ENCODE peak calls at places on chromosomes 3 and 15, in ten cellular contexts. G is left lung, P is uterus, N is esophagus squamous epithelium, T is transverse colon, M is IMR-90, C is brain microvascular endothelial cell, V is tibial artery, R is heart left ventricle, Z is thyroid gland. W is an unnamed sample.

GRCh38 chr3:52487788-52488691 is 7.1 kb upstream of the STAB1 start:
- DNase-seq in V (no peak), T (no peak), C (no peak), G (no peak), M (no peak), N (no peak), Z (no peak), P (no peak), R (no peak), W (no peak)

GRCh38 chr3:8280161-8280560 is 221.5 kb upstream of the LMCD1 start:
- DNase-seq in R (no peak), M (no peak), G (no peak), T (no peak), C (no peak), Z (no peak), P (no peak), N (no peak), V (no peak), W (no peak)

GRCh38 chr15:79834496-79834895 is 62.3 kb downstream of the MTHFS start:
- DNase-seq in P (no peak), M (no peak), C (no peak), G (no peak), Z (peak; percentile 98), N (no peak), V (no peak), T (no peak), R (no peak), W (no peak)

GRCh38 chr3:46378426-46378942 is 7.7 kb downstream of the CCR5 start:
- DNase-seq in P (peak; percentile 31), G (peak; percentile 93), T (peak; percentile 76), M (peak; percentile 40), V (no peak), C (peak; percentile 58), N (no peak), Z (peak; percentile 61), R (peak; percentile 42), W (peak; percentile 20)

GRCh38 chr3:114179575-114179974 is 723 bp upstream of the DRD3 start:
- DNase-seq in C (peak; percentile 49), R (no peak), N (no peak), M (peak; percentile 32), P (no peak), G (no peak), T (no peak), V (no peak), Z (no peak), W (peak; percentile 5)

GRCh38 chr3:186915808-186916796 is 14.2 kb upstream of the ST6GAL1 start:
- DNase-seq in G (no peak), R (no peak), T (no peak), N (no peak), V (no peak), M (no peak), C (no peak), Z (no peak), P (no peak), W (no peak)

GRCh38 chr3:71543371-71544016 is 40.0 kb downstream of the FOXP1 start:
- DNase-seq in P (no peak), T (no peak), N (no peak), C (no peak), V (no peak), Z (no peak), G (no peak), R (no peak), M (no peak), W (peak; percentile 15)

GRCh38 chr15:71753346-71753745 is 57.0 kb upstream of the NR2E3 start:
- DNase-seq in P (no peak), V (no peak), M (peak; percentile 48), N (no peak), Z (no peak), R (no peak), G (no peak), T (no peak), C (peak; percentile 9), W (no peak)

GRCh38 chr3:174620855-174621457 is 238.2 kb upstream of the NAALADL2 start:
- DNase-seq in R (no peak), Z (no peak), M (no peak), C (no peak), P (no peak), T (no peak), N (no peak), V (no peak), G (no peak), W (no peak)

GRCh38 chr3:174618368-174618767 is 240.8 kb upstream of the NAALADL2 start:
- DNase-seq in Z (no peak), M (no peak), N (no peak), V (no peak), P (no peak), R (no peak), C (no peak), T (no peak), G (no peak), W (no peak)

GRCh38 chr3:174619244-174619643 is 239.9 kb upstream of the NAALADL2 start:
- DNase-seq in V (no peak), C (no peak), Z (no peak), R (no peak), P (no peak), T (no peak), N (no peak), M (no peak), G (no peak), W (no peak)

GRCh38 chr3:174620138-174620537 is 239.0 kb upstream of the NAALADL2 start:
- DNase-seq in V (no peak), M (no peak), C (no peak), G (no peak), P (no peak), N (no peak), Z (no peak), R (no peak), T (no peak), W (no peak)
- TF ChIP-seq CTCF in V (peak; percentile 28), M (peak; percentile 29), C (peak; percentile 37), G (no peak), P (no peak), N (no peak), Z (no peak), R (peak; percentile 24), T (no peak), W (no peak)

GRCh38 chr15:85097250-85097649 is 115.6 kb downstream of the PDE8A start:
- DNase-seq in P (no peak), M (no peak), G (no peak), N (no peak), V (no peak), R (no peak), T (no peak), C (no peak), Z (no peak), W (no peak)

GRCh38 chr15:85099195-85099803 is 117.6 kb downstream of the PDE8A start:
- DNase-seq in N (no peak), C (no peak), M (no peak), T (no peak), R (no peak), V (no peak), Z (no peak), G (no peak), P (no peak), W (no peak)

GRCh38 chr15:85104584-85104983 is 122.9 kb downstream of the PDE8A start:
- DNase-seq in T (no peak), G (no peak), P (no peak), Z (no peak), R (no peak), N (no peak), C (no peak), V (no peak), M (no peak), W (no peak)

GRCh38 chr15:85097706-85098105 is 116.0 kb downstream of the PDE8A start:
- DNase-seq in V (no peak), M (peak; percentile 30), R (no peak), N (no peak), T (no peak), Z (no peak), C (no peak), G (no peak), P (no peak), W (no peak)

DNA sequence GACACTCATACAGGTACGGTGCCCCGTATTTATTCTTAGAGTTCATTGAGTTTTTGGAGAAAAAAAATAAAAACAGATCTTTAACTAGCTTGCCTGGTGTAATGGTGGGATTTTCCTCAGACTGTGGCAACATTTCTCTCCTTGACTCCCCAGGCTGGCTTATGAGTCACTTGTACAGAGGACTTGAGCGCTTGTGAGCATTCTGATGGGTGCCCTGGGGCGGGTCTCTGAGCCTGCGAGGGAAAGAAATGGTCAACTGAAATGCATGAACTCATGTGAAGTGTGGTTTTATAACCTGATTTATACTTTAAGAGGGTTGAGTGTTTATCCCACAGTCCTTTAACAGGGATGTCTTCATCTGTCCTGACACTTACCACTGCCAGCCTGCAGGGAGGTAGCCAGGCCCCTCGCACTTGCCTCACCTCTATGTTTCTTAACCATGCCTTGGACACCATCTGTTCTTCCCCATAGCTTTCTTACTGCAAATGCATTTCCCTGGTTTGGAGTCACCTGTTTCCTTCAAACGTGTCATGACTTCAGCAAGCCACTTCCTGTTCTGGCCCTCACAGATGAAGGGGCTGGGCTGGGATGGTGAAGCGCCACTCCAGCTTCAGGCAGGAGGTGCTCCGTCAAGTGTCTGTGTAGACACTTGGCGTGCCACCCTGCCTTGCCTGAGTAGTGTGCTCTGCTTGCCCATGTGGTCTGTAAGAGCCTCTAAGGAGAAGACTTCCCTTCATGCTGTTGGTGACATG is 118.7 kb downstream of the PDE8A start:
- DNase-seq in P (no peak), C (no peak), R (no peak), M (peak; percentile 8), V (no peak), G (peak; percentile 83), T (no peak), Z (peak; percentile 95), N (no peak), W (no peak)
- H3K27ac ChIP-seq in P (no peak overlapping the region), C (no peak overlapping the region), R (no peak overlapping the region), M (no peak overlapping the region), V (no peak overlapping the region), G (peak overlapping the region; percentile 71), T (no peak overlapping the region), Z (peak overlapping the region; percentile 41), N (no peak overlapping the region), W (peak overlapping the region; percentile 94)

GRCh38 chr3:9548991-9549390 is 4.6 kb downstream of the LHFPL4 start:
- DNase-seq in G (no peak), C (no peak), R (no peak), N (no peak), M (no peak), Z (no peak), V (no peak), T (no peak), P (no peak), W (no peak)

GRCh38 chr3:9553021-9553948 is at the start of gene LHFPL4:
- DNase-seq in P (no peak), C (no peak), N (no peak), T (no peak), G (no peak), M (no peak), Z (no peak), R (no peak), V (no peak), W (peak; percentile 72)

GRCh38 chr3:9552252-9552999 is 1.2 kb downstream of the LHFPL4 start:
- DNase-seq in G (no peak), N (no peak), C (peak; percentile 44), M (peak; percentile 41), T (peak; percentile 16), Z (peak; percentile 52), P (peak; percentile 15), R (peak; percentile 17), V (no peak), W (no peak)

GRCh38 chr3:9550999-9551398 is 2.6 kb downstream of the LHFPL4 start:
- DNase-seq in V (no peak), G (no peak), M (no peak), C (no peak), P (no peak), Z (no peak), R (no peak), T (no peak), N (no peak), W (no peak)

GRCh38 chr3:9549600-9549999 is 4.0 kb downstream of the LHFPL4 start:
- DNase-seq in C (no peak), T (no peak), G (no peak), M (no peak), P (no peak), R (no peak), N (no peak), Z (no peak), V (no peak), W (no peak)
- H3K27me3 ChIP-seq in C (peaks cover 20% of the 10 kb centered on the region), T (peaks cover 49% of the 10 kb centered on the region), G (peaks cover 15% of the 10 kb centered on the region), M (peaks cover 12% of the 10 kb centered on the region), P (peaks cover 5% of the 10 kb centered on the region), R (peaks cover 49% of the 10 kb centered on the region), N (no peaks in the 10 kb centered on the region), Z (no peaks in the 10 kb centered on the region), V (peaks cover 47% of the 10 kb centered on the region), W (peaks cover 43% of the 10 kb centered on the region)

GRCh38 chr15:37260255-37260654 is 159.9 kb upstream of the MEIS2 start:
- DNase-seq in R (no peak), N (no peak), T (no peak), V (no peak), G (no peak), C (no peak), M (no peak), P (no peak), Z (no peak), W (no peak)

GRCh38 chr15:37261685-37262084 is 161.3 kb upstream of the MEIS2 start:
- DNase-seq in Z (no peak), P (no peak), M (no peak), T (no peak), V (no peak), C (no peak), R (no peak), N (no peak), G (no peak), W (no peak)

GRCh38 chr15:37262922-37263608 is 162.7 kb upstream of the MEIS2 start:
- DNase-seq in N (no peak), M (no peak), T (no peak), V (no peak), G (no peak), P (no peak), R (no peak), Z (no peak), C (no peak), W (no peak)
- TF ChIP-seq CTCF in N (no peak), M (no peak), T (no peak), V (no peak), G (no peak), P (no peak), R (no peak), Z (no peak), C (no peak), W (no peak)